ENCODE peak calls at places on chromosomes 4 and X, in five cellular contexts. One of them, this sample, is unnamed.

GRCh38 chr4:143186202-143186601 is 1.5 kb downstream of the USP38 start:
- DNase-seq in stomach: no peak
- DNase-seq in heart left ventricle: no peak
- DNase-seq in uterus: no peak
- DNase-seq in sigmoid colon: no peak
- DNase-seq in this sample: no peak

GRCh38 chr4:128354205-128354821 is 66.7 kb upstream of the PGRMC2 start:
- DNase-seq in sigmoid colon: no peak
- DNase-seq in stomach: peak; percentile 68
- DNase-seq in heart left ventricle: peak; percentile 37
- DNase-seq in uterus: no peak
- DNase-seq in this sample: no peak

GRCh38 chrX:30039768-30040167 is 175.6 kb upstream of the MAGEB2 start:
- DNase-seq in uterus: no peak
- DNase-seq in stomach: no peak
- DNase-seq in heart left ventricle: no peak
- DNase-seq in sigmoid colon: no peak
- DNase-seq in this sample: no peak

GRCh38 chr4:54433686-54434085 is 204.6 kb downstream of the PDGFRA start:
- DNase-seq in heart left ventricle: no peak
- DNase-seq in sigmoid colon: no peak
- DNase-seq in stomach: no peak
- DNase-seq in uterus: no peak
- DNase-seq in this sample: no peak

GRCh38 chrX:109733658-109734022 is 583 bp upstream of the ACSL4 start:
- DNase-seq in heart left ventricle: no peak
- DNase-seq in uterus: no peak
- DNase-seq in stomach: no peak
- DNase-seq in sigmoid colon: no peak
- DNase-seq in this sample: no peak

GRCh38 chr4:100841911-100842310 is 324.1 kb upstream of the EMCN start:
- DNase-seq in heart left ventricle: no peak
- DNase-seq in sigmoid colon: no peak
- DNase-seq in stomach: no peak
- DNase-seq in uterus: no peak
- DNase-seq in this sample: no peak

GRCh38 chr4:8004066-8004465 is 64.4 kb upstream of the AFAP1 start:
- DNase-seq in uterus: no peak
- DNase-seq in heart left ventricle: no peak
- DNase-seq in sigmoid colon: no peak
- DNase-seq in stomach: no peak
- DNase-seq in this sample: no peak

GRCh38 chrX:2385224-2385623 is 115.6 kb downstream of the DHRSX start:
- DNase-seq in uterus: no peak
- DNase-seq in sigmoid colon: no peak
- DNase-seq in heart left ventricle: no peak
- DNase-seq in stomach: no peak
- DNase-seq in this sample: no peak

GRCh38 chr4:87497141-87497540 is 32.0 kb downstream of the SPARCL1 start:
- DNase-seq in heart left ventricle: no peak
- DNase-seq in stomach: no peak
- DNase-seq in sigmoid colon: no peak
- DNase-seq in uterus: no peak
- DNase-seq in this sample: no peak

GRCh38 chr4:15294832-15295231 is 133.0 kb upstream of the C1QTNF7 start:
- DNase-seq in stomach: no peak
- DNase-seq in heart left ventricle: no peak
- DNase-seq in uterus: no peak
- DNase-seq in sigmoid colon: no peak
- DNase-seq in this sample: no peak

GRCh38 chr4:3290889-3291321 is 1.9 kb upstream of the RGS12 start:
- DNase-seq in uterus: no peak
- DNase-seq in sigmoid colon: no peak
- DNase-seq in stomach: peak; percentile 17
- DNase-seq in heart left ventricle: no peak
- DNase-seq in this sample: no peak
- H3K27ac ChIP-seq in uterus: no peak overlapping the region
- H3K27ac ChIP-seq in sigmoid colon: no peak overlapping the region
- H3K27ac ChIP-seq in stomach: no peak overlapping the region
- H3K27ac ChIP-seq in heart left ventricle: no peak overlapping the region
- H3K27ac ChIP-seq in this sample: peak overlapping the region; percentile 90

GRCh38 chrX:112746812-112747630 is 67.3 kb upstream of the LHFPL1 start:
- DNase-seq in stomach: no peak
- DNase-seq in sigmoid colon: no peak
- DNase-seq in uterus: no peak
- DNase-seq in heart left ventricle: no peak
- DNase-seq in this sample: no peak
- H3K9me3 ChIP-seq in stomach: no peaks in the 10 kb centered on the region
- H3K9me3 ChIP-seq in sigmoid colon: no peaks in the 10 kb centered on the region
- H3K9me3 ChIP-seq in uterus: no peaks in the 10 kb centered on the region
- H3K9me3 ChIP-seq in heart left ventricle: no peaks in the 10 kb centered on the region
- H3K9me3 ChIP-seq in this sample: no peaks in the 10 kb centered on the region

GRCh38 chr4:130266814-130267213 is 1170.9 kb downstream of the C4orf33 start:
- DNase-seq in stomach: no peak
- DNase-seq in heart left ventricle: no peak
- DNase-seq in sigmoid colon: no peak
- DNase-seq in uterus: no peak
- DNase-seq in this sample: no peak
- TF ChIP-seq POLR2A in stomach: no peak
- TF ChIP-seq POLR2A in heart left ventricle: no peak
- TF ChIP-seq POLR2A in sigmoid colon: no peak
- TF ChIP-seq POLR2A in uterus: no peak
- TF ChIP-seq POLR2A in this sample: no peak

DNA sequence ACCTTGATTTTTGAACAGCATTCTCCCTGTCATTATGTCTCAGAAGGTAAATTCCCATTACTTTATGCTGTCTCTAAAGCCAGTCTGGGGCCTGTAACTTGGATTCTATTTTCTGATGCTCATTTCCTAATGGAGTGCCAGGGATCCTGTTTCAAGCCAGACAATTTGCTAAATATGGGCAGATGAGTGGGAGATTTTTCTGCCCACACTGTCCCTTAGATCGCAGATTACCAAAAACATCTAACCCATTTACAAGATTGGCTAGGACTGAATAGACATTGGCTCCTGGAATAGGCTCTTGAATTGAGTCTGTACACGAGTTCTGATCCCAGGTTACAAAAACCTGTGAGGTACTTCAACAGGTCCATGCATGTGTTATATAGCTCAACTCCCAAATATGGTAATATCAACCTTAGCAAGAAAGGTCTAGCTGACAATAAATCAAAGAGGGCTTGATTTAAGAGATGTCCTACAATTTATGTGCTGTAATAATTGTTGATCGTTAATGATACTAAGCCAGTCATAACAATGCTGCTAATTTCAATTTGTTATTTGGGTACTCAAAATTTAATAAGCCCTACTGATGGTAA is 5.7 kb downstream of the GPC3 start:
- DNase-seq in uterus: no peak
- DNase-seq in heart left ventricle: no peak
- DNase-seq in stomach: no peak
- DNase-seq in sigmoid colon: no peak
- DNase-seq in this sample: no peak
- H3K27ac ChIP-seq in uterus: no peak overlapping the region
- H3K27ac ChIP-seq in heart left ventricle: no peak overlapping the region
- H3K27ac ChIP-seq in stomach: no peak overlapping the region
- H3K27ac ChIP-seq in sigmoid colon: no peak overlapping the region
- H3K27ac ChIP-seq in this sample: no peak overlapping the region

DNA sequence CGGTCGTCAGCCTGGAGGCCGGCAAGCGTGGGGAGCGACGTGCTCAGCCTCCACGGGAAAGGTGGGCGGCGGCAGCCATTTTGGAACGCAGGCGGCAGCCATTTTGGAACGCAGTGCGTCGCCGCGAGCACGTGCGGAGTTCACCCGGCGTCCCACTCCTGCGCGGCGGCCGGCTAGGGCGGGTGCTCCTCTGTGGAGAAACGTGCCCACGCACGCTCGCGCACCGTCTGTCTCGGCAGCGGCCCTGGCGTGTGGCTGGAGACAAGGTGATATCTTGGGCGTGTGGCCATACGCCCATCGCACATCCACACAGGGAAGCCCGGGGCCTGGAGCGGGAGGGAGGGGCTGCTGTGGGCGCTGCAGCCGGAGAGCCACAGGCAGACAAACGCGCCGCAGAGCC is 21.1 kb downstream of the CPLX1 start:
- DNase-seq in uterus: no peak
- DNase-seq in heart left ventricle: no peak
- DNase-seq in sigmoid colon: no peak
- DNase-seq in stomach: no peak
- DNase-seq in this sample: no peak
- H3K9me3 ChIP-seq in uterus: no peaks in the 10 kb centered on the region
- H3K9me3 ChIP-seq in heart left ventricle: no peaks in the 10 kb centered on the region
- H3K9me3 ChIP-seq in sigmoid colon: no peaks in the 10 kb centered on the region
- H3K9me3 ChIP-seq in stomach: no peaks in the 10 kb centered on the region
- H3K9me3 ChIP-seq in this sample: no peaks in the 10 kb centered on the region

DNA sequence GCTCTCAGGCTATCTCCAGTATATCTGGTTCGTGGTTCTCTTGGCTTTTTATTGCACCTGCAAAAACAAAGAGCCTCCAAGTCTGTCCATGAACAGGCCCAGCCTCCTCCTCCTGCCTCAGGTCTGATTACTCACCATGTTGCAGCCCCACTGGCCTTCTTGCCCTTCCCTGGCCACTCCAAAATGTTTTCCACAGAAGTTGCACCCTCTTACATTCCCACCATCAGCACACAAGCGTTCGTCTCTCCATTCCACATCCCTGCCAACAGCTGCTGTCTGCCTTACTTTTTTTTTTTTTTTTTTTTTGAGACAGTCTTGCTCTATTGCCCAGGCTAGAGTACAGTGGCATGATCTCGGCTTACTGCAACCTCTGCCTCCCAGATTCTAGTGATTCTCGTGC is 86.7 kb downstream of the RFC1 start:
- DNase-seq in sigmoid colon: no peak
- DNase-seq in stomach: no peak
- DNase-seq in uterus: no peak
- DNase-seq in heart left ventricle: no peak
- DNase-seq in this sample: no peak
- TF ChIP-seq POLR2A in sigmoid colon: no peak
- TF ChIP-seq POLR2A in stomach: no peak
- TF ChIP-seq POLR2A in uterus: no peak
- TF ChIP-seq POLR2A in heart left ventricle: no peak
- TF ChIP-seq POLR2A in this sample: no peak

GRCh38 chr4:77877771-77878170 is 15.1 kb downstream of the MRPL1 start:
- DNase-seq in stomach: no peak
- DNase-seq in sigmoid colon: no peak
- DNase-seq in heart left ventricle: no peak
- DNase-seq in uterus: no peak
- DNase-seq in this sample: no peak

GRCh38 chr4:77881460-77882295 is 19.0 kb downstream of the MRPL1 start:
- DNase-seq in sigmoid colon: no peak
- DNase-seq in uterus: no peak
- DNase-seq in heart left ventricle: no peak
- DNase-seq in stomach: no peak
- DNase-seq in this sample: no peak

GRCh38 chr4:77877167-77877566 is 14.5 kb downstream of the MRPL1 start:
- DNase-seq in uterus: no peak
- DNase-seq in sigmoid colon: no peak
- DNase-seq in heart left ventricle: no peak
- DNase-seq in stomach: no peak
- DNase-seq in this sample: no peak

GRCh38 chr4:77880784-77881183 is 18.2 kb downstream of the MRPL1 start:
- DNase-seq in stomach: no peak
- DNase-seq in heart left ventricle: no peak
- DNase-seq in sigmoid colon: no peak
- DNase-seq in uterus: no peak
- DNase-seq in this sample: no peak

GRCh38 chr4:77878176-77878575 is 15.5 kb downstream of the MRPL1 start:
- DNase-seq in sigmoid colon: no peak
- DNase-seq in heart left ventricle: no peak
- DNase-seq in uterus: no peak
- DNase-seq in stomach: no peak
- DNase-seq in this sample: no peak
- H3K27ac ChIP-seq in sigmoid colon: no peak overlapping the region
- H3K27ac ChIP-seq in heart left ventricle: no peak overlapping the region
- H3K27ac ChIP-seq in uterus: no peak overlapping the region
- H3K27ac ChIP-seq in stomach: no peak overlapping the region
- H3K27ac ChIP-seq in this sample: no peak overlapping the region

DNA sequence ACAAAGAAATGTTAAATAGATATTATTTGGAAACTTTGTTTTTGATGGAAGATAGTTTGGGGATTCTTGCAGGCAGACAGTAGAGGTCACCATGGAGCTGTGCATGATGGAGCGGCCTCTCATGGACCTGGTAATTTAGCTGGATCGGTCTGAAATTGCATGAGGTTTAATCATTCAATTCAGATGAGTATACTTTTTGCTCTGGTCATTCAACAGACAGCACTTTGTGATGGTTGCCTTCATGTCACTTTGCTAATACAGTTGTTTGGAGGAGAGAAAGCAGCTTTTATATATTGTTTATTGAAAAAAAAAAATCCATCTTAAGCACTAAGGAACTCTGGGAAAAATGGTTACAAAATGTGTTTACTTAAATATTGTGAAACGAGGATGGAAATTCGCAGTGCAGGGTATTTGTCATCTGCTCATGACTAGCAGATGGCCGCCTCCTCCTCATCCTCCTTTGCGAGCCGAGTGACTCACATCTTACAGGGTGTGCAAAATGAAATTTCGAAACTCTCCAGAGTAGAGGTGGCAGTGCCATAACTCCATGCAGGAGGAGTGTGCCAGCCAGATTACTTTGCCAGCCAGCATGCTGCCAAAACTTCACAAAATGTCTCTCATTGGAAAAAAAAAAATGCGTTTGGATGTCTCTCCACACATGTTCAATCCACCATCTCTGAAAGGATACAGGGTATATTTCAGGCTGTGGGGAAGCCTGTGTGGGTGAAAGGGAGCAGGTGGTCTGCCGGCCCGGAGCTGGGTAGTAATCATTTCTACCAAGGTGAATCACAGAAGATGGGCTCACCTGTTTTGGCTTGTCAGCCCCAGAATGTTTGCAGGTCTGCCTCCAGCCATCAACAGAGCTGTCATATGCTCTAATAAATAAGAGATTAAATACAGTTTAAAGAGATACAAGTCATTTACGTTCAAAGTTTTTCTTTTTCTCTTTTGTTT is 314.9 kb upstream of the DIPK2B start:
- DNase-seq in stomach: peak; percentile 42
- DNase-seq in sigmoid colon: peak; percentile 94
- DNase-seq in uterus: peak; percentile 73
- DNase-seq in heart left ventricle: peak; percentile 51
- DNase-seq in this sample: no peak
- H3K9me3 ChIP-seq in stomach: no peaks in the 10 kb centered on the region
- H3K9me3 ChIP-seq in sigmoid colon: no peaks in the 10 kb centered on the region
- H3K9me3 ChIP-seq in uterus: no peaks in the 10 kb centered on the region
- H3K9me3 ChIP-seq in heart left ventricle: no peaks in the 10 kb centered on the region
- H3K9me3 ChIP-seq in this sample: no peaks in the 10 kb centered on the region